ENCODE peak calls at places on chromosomes 6 and 20, in seven cellular contexts. V is GM23338, O is HCT116, H is transverse colon, N is endothelial cell of umbilical vein, X is SK-N-SH, Z is prostate gland. G is an unnamed sample.
A peak's percentile ranks its signal among the peaks of the same experiment; 100 is the strongest.

GRCh38 chr20:17505664-17506517 is 25.3 kb downstream of the BFSP1 start:
- DNase-seq in H (no peak), X (no peak), O (no peak), N (no peak), Z (no peak), V (no peak), G (no peak)

GRCh38 chr6:3608159-3608558 is 143.4 kb downstream of the PXDC1 start:
- DNase-seq in H (no peak), N (no peak), X (no peak), O (no peak), Z (no peak), V (no peak), G (no peak)

GRCh38 chr6:139951172-139951571 is 576.7 kb upstream of the CITED2 start:
- DNase-seq in H (no peak), N (no peak), X (no peak), O (no peak), V (no peak), Z (no peak), G (no peak)

GRCh38 chr6:115717062-115717461 is 343.6 kb downstream of the FRK start:
- DNase-seq in Z (no peak), N (no peak), H (no peak), V (no peak), O (no peak), X (no peak), G (no peak)

GRCh38 chr6:20630617-20631448 is 96.6 kb downstream of the CDKAL1 start:
- DNase-seq in N (no peak), H (no peak), V (no peak), Z (no peak), O (peak; percentile 63), X (no peak), G (no peak)

GRCh38 chr6:111503194-111503593 is 20.2 kb upstream of the REV3L start:
- DNase-seq in H (no peak), Z (no peak), X (peak; percentile 59), V (peak; percentile 59), O (no peak), N (no peak), G (peak; percentile 85)

GRCh38 chr6:77440206-77440976 is 22.9 kb downstream of the HTR1B start:
- DNase-seq in H (no peak), N (no peak), X (no peak), V (no peak), Z (no peak), O (no peak), G (no peak)

GRCh38 chr6:160461641-160462040 is 113.5 kb downstream of the SLC22A3 start:
- DNase-seq in O (no peak), X (no peak), V (no peak), Z (no peak), H (no peak), N (no peak), G (no peak)

GRCh38 chr6:45504947-45505346 is 127.2 kb upstream of the SUPT3H start:
- DNase-seq in Z (peak; percentile 57), V (peak; percentile 83), X (no peak), N (peak; percentile 50), H (no peak), O (no peak), G (no peak)

GRCh38 chr6:85464722-85465150 is 14.9 kb downstream of the NT5E start:
- DNase-seq in H (no peak), O (peak; percentile 97), X (no peak), V (no peak), N (peak; percentile 90), Z (no peak), G (no peak)

GRCh38 chr6:115796829-115797228 is 263.9 kb downstream of the FRK start:
- DNase-seq in H (no peak), V (peak; percentile 46), X (no peak), O (no peak), Z (no peak), N (no peak), G (no peak)

DNA sequence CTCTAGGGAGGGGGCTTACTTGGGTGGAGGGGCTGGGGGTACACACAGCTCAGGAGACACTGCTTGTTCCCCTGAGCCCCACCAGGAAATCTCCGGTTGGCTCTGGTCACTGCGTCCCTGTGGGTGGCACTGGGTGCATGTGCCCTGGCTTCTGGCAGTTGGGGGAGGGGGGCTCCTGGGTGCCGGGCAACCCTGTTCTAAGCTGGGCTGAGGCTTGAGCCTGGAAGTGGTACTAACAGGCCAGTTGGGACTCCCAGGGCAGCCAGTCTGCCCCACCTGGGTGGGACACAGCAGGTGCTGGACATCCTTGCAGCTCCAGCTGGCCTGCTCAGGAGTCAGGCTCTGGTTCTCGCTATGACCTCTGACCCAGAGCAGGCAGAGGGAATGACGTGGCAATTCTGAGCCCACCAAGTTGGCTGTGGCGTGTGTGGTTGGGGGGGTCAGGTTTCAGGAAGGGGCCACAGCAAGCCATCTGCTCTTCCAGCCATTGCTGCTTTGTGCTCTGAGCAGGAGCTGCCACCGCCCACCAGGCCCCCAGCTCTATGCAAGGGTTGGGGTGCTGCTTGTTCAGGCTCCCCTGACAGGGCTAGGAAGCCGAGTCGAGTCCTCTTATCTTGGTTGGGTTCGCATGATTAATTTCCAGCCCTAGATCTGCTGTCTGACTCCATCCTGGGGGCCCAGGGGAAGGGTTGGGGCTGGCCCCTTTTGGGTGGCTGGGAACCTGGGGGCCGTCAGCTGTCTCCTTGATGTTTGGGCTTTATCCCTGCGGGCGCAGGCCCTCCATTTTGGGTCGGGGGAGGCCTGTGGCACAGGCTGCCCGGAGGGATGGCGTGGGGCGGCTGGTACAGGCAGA is 590 bp downstream of the C20orf204 start:
- DNase-seq in N (no peak), V (no peak), H (no peak), Z (no peak), X (no peak), O (no peak), G (no peak)
- TF ChIP-seq POLR2AphosphoS5 in N (no peak), V (no peak), H (no peak), Z (no peak), X (no peak), O (no peak), G (no peak)

DNA sequence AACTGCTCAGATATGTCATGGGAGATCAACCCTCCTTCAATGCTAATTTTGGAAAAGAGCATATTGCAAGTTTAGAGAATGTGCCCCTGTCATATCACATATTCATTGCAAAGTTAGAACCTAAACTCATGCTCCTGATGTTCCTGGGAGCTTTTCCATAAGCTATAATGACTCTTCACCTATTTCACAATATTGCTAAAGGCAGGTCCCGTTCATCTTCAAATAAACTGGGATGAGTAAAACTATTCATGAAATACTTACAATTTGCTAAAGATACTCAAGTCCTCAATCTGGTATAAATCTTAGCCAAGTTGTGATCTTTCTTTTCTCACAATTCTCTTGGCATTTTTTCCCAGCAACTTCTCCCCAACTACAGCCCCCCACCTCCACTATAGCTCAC is 121.7 kb upstream of the TNFAIP3 start:
- DNase-seq in H (no peak), Z (no peak), O (no peak), N (no peak), X (no peak), V (no peak), G (no peak)
- H3K27ac ChIP-seq in H (no peak overlapping the region), Z (no peak overlapping the region), O (no peak overlapping the region), N (no peak overlapping the region), X (no peak overlapping the region), V (no peak overlapping the region), G (no peak overlapping the region)

DNA sequence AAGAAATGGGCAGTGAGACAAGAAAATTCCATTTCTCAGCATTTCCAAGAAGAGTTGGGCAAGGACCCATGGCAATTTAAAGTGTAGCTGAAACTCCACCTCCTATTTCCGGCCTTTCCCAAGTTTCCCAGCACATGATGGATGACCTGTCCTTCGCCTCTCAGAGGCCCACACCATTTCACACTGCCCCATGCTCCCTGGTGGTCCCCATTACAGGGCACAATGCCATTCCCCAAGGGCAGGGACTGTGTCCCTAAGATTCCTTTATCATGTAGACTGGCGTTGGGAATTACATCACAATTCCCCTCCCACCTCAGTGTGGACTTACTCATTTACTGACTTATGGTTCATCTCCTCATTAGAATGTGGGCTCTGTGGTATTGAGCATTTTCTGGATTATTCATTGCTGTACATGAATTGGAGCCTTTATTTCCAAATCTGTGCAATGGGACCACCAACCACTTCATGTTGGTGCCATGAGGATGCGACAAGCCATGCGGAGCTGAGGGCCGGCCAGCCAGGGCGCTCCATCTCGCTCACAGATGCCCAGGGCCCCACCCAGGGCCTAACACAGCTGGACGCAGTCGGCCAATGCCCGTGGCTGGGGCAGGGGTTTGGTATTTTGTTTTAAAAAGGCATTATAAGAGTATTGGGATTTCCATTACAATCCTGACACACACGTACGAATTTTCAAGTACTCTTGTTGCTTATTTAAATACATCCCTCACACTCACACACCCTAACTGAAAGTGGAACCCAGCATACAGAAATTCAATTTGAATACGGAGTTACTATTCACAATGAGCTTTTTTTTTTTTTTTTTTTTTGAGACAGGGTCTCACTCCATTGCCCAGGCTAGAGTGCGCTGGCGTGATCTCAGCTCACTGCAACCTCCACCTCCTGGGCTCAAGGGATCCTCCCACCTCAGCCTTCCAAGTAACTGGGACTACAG is 5.4 kb downstream of the ACSS1 start:
- DNase-seq in Z (no peak), V (no peak), X (no peak), O (no peak), H (peak; percentile 10), N (no peak), G (no peak)
- TF ChIP-seq POLR2AphosphoS5 in Z (no peak), V (no peak), X (no peak), O (no peak), H (no peak), N (no peak), G (no peak)

GRCh38 chr6:22557007-22557406 is 12.4 kb upstream of the HDGFL1 start:
- DNase-seq in X (no peak), N (no peak), H (no peak), Z (no peak), V (no peak), O (no peak), G (no peak)
- H3K27ac ChIP-seq in X (no peak overlapping the region), N (no peak overlapping the region), H (no peak overlapping the region), Z (no peak overlapping the region), V (no peak overlapping the region), O (no peak overlapping the region), G (no peak overlapping the region)

DNA sequence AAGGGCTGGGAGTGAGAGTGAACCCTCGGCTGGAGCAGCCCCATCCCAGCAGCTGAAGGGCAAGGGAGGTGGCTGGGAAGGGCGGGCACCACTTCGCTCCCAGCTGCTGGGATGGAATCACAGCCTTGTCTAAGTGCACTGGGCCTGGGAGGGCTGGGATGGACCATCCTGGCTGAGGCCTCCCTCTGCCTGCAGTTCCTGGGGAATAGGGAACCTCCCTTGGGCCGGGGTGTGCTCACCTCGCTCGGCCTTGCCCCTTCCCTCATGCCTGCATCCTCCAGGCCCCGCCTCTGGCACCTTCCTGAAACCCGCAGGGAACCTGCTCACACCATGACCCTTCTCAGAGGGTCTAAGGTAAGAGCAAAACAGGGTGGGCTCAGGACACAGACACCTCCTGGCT is 53.7 kb downstream of the SMOC2 start:
- DNase-seq in O (no peak), X (no peak), N (no peak), H (no peak), V (no peak), Z (no peak), G (no peak)
- TF ChIP-seq POLR2AphosphoS5 in O (no peak), X (no peak), N (no peak), H (no peak), V (no peak), Z (no peak), G (no peak)

G was measured in SK-N-MC.